ENCODE peak calls at places on chromosome 1, in ten cellular contexts. L is MCF 10A; X is NCI-H1436; P is KG1; F is CD8-positive, alpha-beta T cell; M is NCI-H510A treated with DMSO at 0.1 percent for 48 hours; W is activated CD4-positive, alpha-beta T cell treated with anti-CD3 and anti-CD28 coated beads for 1 hour; K is psoas muscle; G is fibroblast of villous mesenchyme; V is lower leg skin. A is an unnamed sample.
A peak's percentile ranks its signal among the peaks of the same experiment; 100 is the strongest.

GRCh38 chr1:63611231-63611630 is 18.0 kb downstream of the PGM1 start:
- DNase-seq in G (peak; percentile 69), F (no peak), K (no peak), P (no peak), X (no peak), W (no peak), M (no peak), L (peak; percentile 39), V (no peak), A (no peak)

GRCh38 chr1:162279099-162279498 is 97.6 kb downstream of the SPATA46 start:
- DNase-seq in G (no peak), X (no peak), W (no peak), F (no peak), P (no peak), V (no peak), M (peak; percentile 27), L (no peak), K (no peak), A (peak; percentile 55)

GRCh38 chr1:94022471-94023189 is 98.3 kb downstream of the ABCA4 start:
- DNase-seq in W (no peak), V (no peak), F (no peak), L (peak; percentile 86), M (peak; percentile 78), P (no peak), G (peak; percentile 50), X (no peak), K (no peak), A (peak; percentile 15)

GRCh38 chr1:8910331-8910730 is 31.8 kb upstream of the ENO1 start:
- DNase-seq in M (no peak), L (no peak), K (no peak), P (no peak), X (no peak), G (no peak), V (no peak), F (no peak), W (no peak), A (no peak)

GRCh38 chr1:211591980-211592493 is 13.1 kb upstream of the SLC30A1 start:
- DNase-seq in X (peak; percentile 34), K (no peak), G (peak; percentile 90), V (no peak), W (no peak), M (no peak), F (no peak), P (no peak), L (peak; percentile 91), A (no peak)

GRCh38 chr1:81452693-81453344 is 347.9 kb upstream of the ADGRL2 start:
- DNase-seq in F (no peak), M (no peak), L (peak; percentile 8), G (no peak), V (no peak), W (no peak), P (no peak), X (no peak), K (no peak), A (no peak)

GRCh38 chr1:24277420-24278169 is 41.6 kb upstream of the GRHL3 start:
- DNase-seq in X (no peak), W (no peak), P (no peak), G (no peak), V (peak; percentile 46), K (no peak), L (no peak), F (no peak), M (no peak), A (no peak)

GRCh38 chr1:49298304-49298703 is 521.6 kb upstream of the BEND5 start:
- DNase-seq in X (no peak), V (no peak), W (no peak), K (peak; percentile 13), M (no peak), L (peak; percentile 84), P (no peak), G (peak; percentile 1), F (no peak), A (no peak)

GRCh38 chr1:218671573-218671972 is 326.4 kb downstream of the TGFB2 start:
- DNase-seq in G (peak; percentile 92), F (no peak), K (no peak), M (no peak), X (no peak), W (no peak), V (no peak), P (no peak), L (no peak), A (peak; percentile 48)

GRCh38 chr1:150493175-150493574 is 6.0 kb downstream of the TARS2 start:
- DNase-seq in M (no peak), W (no peak), F (no peak), K (no peak), P (no peak), G (no peak), X (no peak), V (no peak), L (no peak), A (no peak)

GRCh38 chr1:5661196-5662130 is 330.8 kb downstream of the NPHP4 start:
- DNase-seq in X (no peak), L (no peak), W (no peak), K (no peak), V (peak; percentile 84), G (no peak), M (no peak), P (no peak), F (no peak), A (no peak)

GRCh38 chr1:38835230-38835827 is 24.2 kb downstream of the RRAGC start:
- DNase-seq in K (no peak), P (peak; percentile 80), W (no peak), X (peak; percentile 76), L (peak; percentile 86), F (peak; percentile 55), M (peak; percentile 100), V (no peak), G (peak; percentile 89), A (peak; percentile 71)